ENCODE peak calls at places on chromosomes 11 and 22, in seven cellular contexts. G, V, O, X, I, Y and U are unnamed samples.

GRCh38 chr11:61888043-61888442 is 3.3 kb downstream of the FADS3 start:
- DNase-seq in G (no peak), V (peak), I (peak), X (no peak), Y (peak), O (peak), U (peak)

GRCh38 chr11:67700141-67700540 is 25.7 kb upstream of the ALDH3B2 start:
- DNase-seq in V (no peak), G (no peak), X (no peak), I (no peak), Y (no peak), O (no peak), U (no peak)

GRCh38 chr11:43830928-43831440 is 49.6 kb upstream of the ALKBH3 start:
- DNase-seq in G (no peak), X (peak), O (peak), I (no peak), Y (no peak), V (peak), U (no peak)

GRCh38 chr11:117792992-117793391 is 4.0 kb downstream of the DSCAML1 start:
- DNase-seq in I (no peak), Y (no peak), G (no peak), O (no peak), V (no peak), X (no peak), U (no peak)

GRCh38 chr11:121435796-121436511 is 16.2 kb upstream of the SORL1 start:
- DNase-seq in Y (no peak), I (no peak), O (no peak), X (no peak), V (no peak), G (no peak), U (no peak)

GRCh38 chr11:108887436-108888238 is 222.8 kb downstream of the DDX10 start:
- DNase-seq in G (peak), I (no peak), V (no peak), X (no peak), Y (no peak), O (peak), U (no peak)

GRCh38 chr11:134581966-134582787 is 170.1 kb upstream of the B3GAT1 start:
- DNase-seq in X (no peak), O (no peak), I (no peak), G (peak), V (no peak), Y (no peak), U (no peak)

GRCh38 chr11:118918128-118918685 is 7.5 kb downstream of the BCL9L start:
- DNase-seq in O (peak), V (peak), I (peak), X (no peak), Y (peak), G (no peak), U (peak)

GRCh38 chr22:45587638-45588481 is 83.8 kb upstream of the ATXN10 start:
- DNase-seq in G (no peak), V (peak), Y (peak), O (peak), X (peak), I (no peak), U (no peak)

GRCh38 chr11:118889796-118890195 is 6.1 kb downstream of the CXCR5 start:
- DNase-seq in O (no peak), V (no peak), I (no peak), G (no peak), Y (no peak), X (no peak), U (peak)

GRCh38 chr11:84022221-84022620 is 736.1 kb upstream of the CCDC90B start:
- DNase-seq in O (no peak), G (no peak), V (no peak), Y (no peak), I (no peak), X (no peak), U (no peak)

GRCh38 chr22:28899199-28899853 is 16.0 kb downstream of the ZNRF3 start:
- DNase-seq in O (no peak), I (no peak), G (peak), X (no peak), Y (no peak), V (peak), U (peak)

GRCh38 chr11:24496728-24497396 is at the start of gene LUZP2:
- DNase-seq in Y (peak), I (no peak), V (peak), G (no peak), X (no peak), O (peak), U (peak)

GRCh38 chr22:37242395-37242918 is 1.6 kb downstream of the RAC2 start:
- DNase-seq in O (peak), I (no peak), V (peak), X (no peak), Y (peak), G (peak), U (peak)

GRCh38 chr22:27752771-27753170 is 48.8 kb downstream of the MN1 start:
- DNase-seq in O (peak), G (no peak), X (no peak), I (no peak), Y (peak), V (no peak), U (peak)

GRCh38 chr22:30228509-30229359 is 17.8 kb downstream of the LIF start:
- DNase-seq in G (no peak), X (no peak), Y (no peak), I (no peak), V (no peak), O (peak), U (no peak)

GRCh38 chr11:72446929-72447753 is 12.8 kb upstream of the CLPB start:
- DNase-seq in Y (no peak), O (peak), I (no peak), G (no peak), X (peak), V (peak), U (no peak)

GRCh38 chr22:32615874-32616564 is 141.4 kb downstream of the FBXO7 start:
- DNase-seq in V (no peak), G (no peak), O (no peak), I (no peak), Y (no peak), X (no peak), U (no peak)

GRCh38 chr11:23680488-23681230 is 816.2 kb upstream of the LUZP2 start:
- DNase-seq in V (no peak), X (no peak), Y (peak), G (no peak), I (no peak), O (no peak), U (no peak)

GRCh38 chr11:38461751-38462150 is 1863.7 kb upstream of the RAG2 start:
- DNase-seq in Y (no peak), O (no peak), I (no peak), V (no peak), G (no peak), X (no peak), U (peak)

GRCh38 chr22:40190501-40190900 is 12.8 kb downstream of the TNRC6B start:
- DNase-seq in X (no peak), I (no peak), G (no peak), V (no peak), Y (peak), O (no peak), U (no peak)

GRCh38 chr11:62340269-62340901 is 3.1 kb downstream of the ASRGL1 start:
- DNase-seq in I (peak), V (peak), Y (peak), G (peak), O (peak), X (no peak), U (peak)

GRCh38 chr11:70324354-70325115 is 54.0 kb downstream of the PPFIA1 start:
- DNase-seq in V (no peak), O (no peak), I (no peak), G (no peak), Y (no peak), X (no peak), U (no peak)

GRCh38 chr11:94876645-94877445 is 96.5 kb downstream of the CWC15 start:
- DNase-seq in Y (peak), V (peak), G (peak), O (peak), I (peak), X (peak), U (peak)
- TF ChIP-seq CTCF in Y (peak), V (peak), G (peak), O (peak), I (peak), X (peak), U (peak)

DNA sequence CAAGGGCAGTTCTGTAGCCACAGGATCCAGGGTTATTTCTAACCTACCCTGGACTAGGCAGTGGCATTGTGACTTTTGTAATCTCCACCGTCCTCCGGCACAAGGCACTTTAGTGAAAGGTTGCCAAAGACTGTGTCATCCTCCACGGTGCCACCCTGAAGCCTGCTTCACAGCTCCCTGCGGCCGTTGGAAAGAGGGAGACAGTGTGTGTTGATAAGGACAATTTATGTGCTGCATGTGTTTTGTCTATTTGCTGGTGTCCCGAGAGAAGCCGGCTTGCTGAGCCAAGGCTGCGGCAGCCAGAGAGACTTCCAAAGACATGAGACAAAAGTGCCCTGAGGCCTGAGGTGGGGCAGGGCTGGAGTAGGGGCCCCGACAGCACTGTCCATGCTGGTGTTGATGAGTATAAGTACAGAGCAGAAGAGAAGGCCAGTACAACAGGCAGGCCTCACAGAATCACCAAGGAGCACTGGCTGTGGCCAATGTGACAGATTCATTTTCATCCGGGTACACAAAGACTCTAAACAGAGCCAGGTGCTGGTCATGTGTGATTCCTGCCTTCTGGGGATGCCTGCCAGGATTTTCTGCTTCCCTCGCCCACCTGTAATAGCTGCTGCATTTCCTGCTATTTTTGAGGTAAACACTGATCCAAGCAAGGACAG is 40.8 kb downstream of the GALNT18 start:
- DNase-seq in X (no peak), O (no peak), V (no peak), G (no peak), Y (no peak), I (no peak), U (no peak)
- H3K27ac ChIP-seq in X (no peak), O (no peak), V (no peak), G (no peak), Y (peak), I (no peak), U (peak)

DNA sequence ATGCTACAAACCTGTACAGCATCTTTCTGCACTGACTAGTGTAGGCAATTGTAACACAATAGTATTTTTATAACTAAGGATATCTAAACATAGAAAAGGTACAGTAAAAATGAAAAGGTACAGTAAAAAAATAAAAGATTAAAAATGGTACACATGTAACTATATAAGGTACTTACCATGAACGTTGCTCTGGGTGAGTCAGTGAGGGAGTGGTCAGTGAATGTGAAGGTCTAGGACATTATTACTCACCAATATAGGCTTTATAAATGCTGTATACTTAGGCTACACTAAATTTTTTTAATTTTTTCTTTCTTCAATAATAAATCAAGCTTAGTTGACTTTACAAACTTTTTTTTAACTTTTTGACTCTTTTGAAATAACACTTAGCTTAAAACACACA is 59.9 kb downstream of the EIF3M start:
- DNase-seq in V (peak), Y (no peak), X (no peak), G (no peak), I (no peak), O (peak), U (no peak)
- TF ChIP-seq CTCF in V (no peak), Y (no peak), X (no peak), G (no peak), I (no peak), O (no peak), U (no peak)

DNA sequence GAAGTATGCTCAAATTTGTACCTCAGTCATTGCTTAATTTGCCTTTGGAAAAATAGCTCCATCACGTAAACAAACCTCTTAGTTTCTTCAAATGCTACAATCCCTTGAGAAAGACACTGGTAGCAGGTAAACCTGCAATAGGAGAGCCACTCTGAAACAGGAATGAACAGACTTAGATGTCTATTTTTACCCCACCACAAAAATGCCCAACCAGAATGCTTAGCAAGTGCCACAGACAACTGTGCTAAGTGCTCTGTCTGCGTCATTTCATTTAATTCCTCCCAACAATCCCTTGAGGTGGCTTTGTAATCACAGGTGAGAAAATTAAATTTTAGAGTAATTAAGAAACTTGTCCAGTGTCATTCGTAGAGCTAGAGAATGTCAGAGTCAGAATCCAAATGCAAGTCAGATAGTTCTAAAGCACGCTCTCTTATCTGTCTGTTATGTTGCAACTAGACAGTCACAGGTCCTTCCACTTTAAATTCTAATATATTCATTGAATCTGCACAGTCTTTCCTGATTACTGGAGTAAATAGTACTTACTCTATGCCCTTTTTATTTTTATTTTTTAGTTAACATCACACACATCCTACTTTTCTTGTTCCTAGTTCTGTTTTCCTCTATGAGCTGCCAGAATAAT is 89.0 kb upstream of the GRIA4 start:
- DNase-seq in V (no peak), X (no peak), G (no peak), I (no peak), O (no peak), Y (no peak), U (no peak)
- H3K27ac ChIP-seq in V (no peak), X (no peak), G (no peak), I (no peak), O (no peak), Y (no peak), U (no peak)

GRCh38 chr22:44325718-44326548 is 13.2 kb upstream of the SHISAL1 start:
- DNase-seq in V (peak), I (no peak), X (no peak), O (peak), G (no peak), Y (no peak), U (no peak)
- TF ChIP-seq CTCF in V (peak), I (no peak), X (peak), O (peak), G (no peak), Y (peak), U (no peak)

GRCh38 chr11:126191379-126192073 is 19.9 kb downstream of the RPUSD4 start:
- DNase-seq in X (no peak), G (no peak), O (no peak), V (no peak), I (no peak), Y (no peak), U (no peak)
- H3K27ac ChIP-seq in X (no peak), G (no peak), O (no peak), V (no peak), I (no peak), Y (no peak), U (no peak)

GRCh38 chr11:47161134-47161854 is 15.4 kb downstream of the ARFGAP2 start:
- DNase-seq in X (no peak), I (peak), V (peak), O (peak), G (peak), Y (peak), U (no peak)
- TF ChIP-seq CTCF in X (peak), I (peak), V (peak), O (peak), G (peak), Y (peak), U (peak)

GRCh38 chr11:8328848-8329330 is 65.2 kb upstream of the LMO1 start:
- DNase-seq in I (peak), Y (peak), G (peak), V (peak), X (peak), O (peak), U (peak)
- H3K27ac ChIP-seq in I (no peak), Y (no peak), G (no peak), V (no peak), X (no peak), O (no peak), U (no peak)

GRCh38 chr22:22955866-22956535 is 68.4 kb downstream of the IGLL5 start:
- DNase-seq in O (peak), V (peak), I (peak), Y (peak), X (peak), G (peak), U (no peak)
- TF ChIP-seq CTCF in O (peak), V (peak), I (peak), Y (peak), X (peak), G (peak), U (peak)

DNA sequence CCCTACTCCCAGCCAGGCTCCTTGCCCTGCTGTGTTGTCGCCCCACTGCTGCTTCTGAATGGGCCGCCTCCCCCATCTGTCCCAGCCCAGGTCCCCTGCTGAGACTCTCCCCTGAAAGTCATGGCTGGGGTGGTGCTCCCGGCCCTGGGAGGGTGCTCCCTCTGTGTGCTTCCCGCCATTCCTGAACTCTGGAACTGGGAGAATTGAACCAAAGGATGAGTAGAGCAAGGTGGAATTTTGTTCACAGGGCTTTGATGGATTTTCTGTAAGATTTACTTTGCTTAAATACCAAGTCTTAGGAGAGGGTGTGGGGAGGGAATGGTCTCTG is 402 bp downstream of the APOBEC3G start:
- DNase-seq in V (no peak), I (no peak), G (no peak), X (no peak), O (no peak), Y (no peak), U (no peak)
- H3K27ac ChIP-seq in V (peak), I (peak), G (peak), X (peak), O (no peak), Y (peak), U (peak)